ENCODE peak calls at places on chromosomes 2 and 18, in eight cellular contexts. N is germinal center; V is activated T-cell treated with anti-CD3 and anti-CD28 coated beads, Interleukin-2, amount 50 U/mL, for 72 hours; R is stimulated activated CD4-positive, alpha-beta T cell treated with anti-CD3 and anti-CD28 coated beads, Interleukin-4, amount 100 ng/mL, for 48 hours; F is pulmonary artery endothelial cell; H is left colon; A is bronchial epithelial cell; B is stimulated activated CD8-positive, alpha-beta memory T cell treated with anti-CD3 and anti-CD28 coated beads, Interleukin-4, amount 100 ng/mL, for 24 hours. U is an unnamed sample.

GRCh38 chr2:26674002-26674751 is 18.3 kb upstream of the KCNK3 start:
- DNase-seq in N (no peak), V (no peak), R (no peak), F (no peak), H (no peak), A (no peak), B (no peak), U (no peak)

GRCh38 chr2:770776-771175 is 93.6 kb upstream of the TMEM18 start:
- DNase-seq in N (no peak), V (no peak), R (no peak), F (no peak), H (no peak), A (no peak), B (no peak), U (no peak)

GRCh38 chr18:33928226-33928625 is 296.5 kb downstream of the NOL4 start:
- DNase-seq in N (no peak), V (no peak), R (no peak), F (no peak), H (no peak), A (no peak), B (no peak), U (no peak)

GRCh38 chr18:68498185-68498584 is 216.7 kb downstream of the TMX3 start:
- DNase-seq in N (no peak), V (no peak), R (no peak), F (no peak), H (no peak), A (no peak), B (no peak), U (no peak)

GRCh38 chr2:96533292-96534073 is 3.1 kb upstream of the ARID5A start:
- DNase-seq in N (no peak), V (no peak), R (no peak), F (no peak), H (peak), A (peak), B (no peak), U (no peak)

GRCh38 chr2:178328037-178328436 is 122.9 kb downstream of the PRKRA start:
- DNase-seq in N (no peak), V (no peak), R (no peak), F (peak), H (no peak), A (no peak), B (no peak), U (no peak)

GRCh38 chr18:10234281-10234680 is 220.2 kb upstream of the APCDD1 start:
- DNase-seq in N (no peak), V (no peak), R (no peak), F (no peak), H (no peak), A (peak), B (no peak), U (no peak)

GRCh38 chr2:85536479-85536878 is 2.5 kb upstream of the MAT2A start:
- DNase-seq in N (no peak), V (no peak), R (no peak), F (no peak), H (no peak), A (peak), B (no peak), U (no peak)

GRCh38 chr18:46060359-46060841 is 11.7 kb downstream of the PSTPIP2 start:
- DNase-seq in N (no peak), V (no peak), R (no peak), F (no peak), H (no peak), A (no peak), B (no peak), U (no peak)

GRCh38 chr2:235305678-235306077 is 188.2 kb upstream of the AGAP1 start:
- DNase-seq in N (no peak), V (no peak), R (no peak), F (no peak), H (no peak), A (no peak), B (no peak), U (no peak)

GRCh38 chr18:12726774-12727550 is 24.1 kb downstream of the PSMG2 start:
- DNase-seq in N (peak), V (peak), R (peak), F (peak), H (no peak), A (peak), B (peak), U (no peak)

GRCh38 chr2:55837073-55837472 is 86.5 kb downstream of the EFEMP1 start:
- DNase-seq in N (no peak), V (no peak), R (no peak), F (no peak), H (no peak), A (no peak), B (no peak), U (no peak)

U was measured in glomerular endothelial cell.